ENCODE peak calls at places on chromosomes 11 and 22, in seven cellular contexts. One of them, this sample, is unnamed.

GRCh38 chr22:23856721-23857605 is 712 bp upstream of the SLC2A11 start:
- DNase-seq in fibroblast of lung: peak
- DNase-seq in astrocyte of the cerebellum: peak
- DNase-seq in GM23338: peak
- DNase-seq in brain microvascular endothelial cell: no peak
- DNase-seq in colonic mucosa: peak
- DNase-seq in adrenal gland: peak
- DNase-seq in this sample: no peak

GRCh38 chr22:36860017-36860416 is 789 bp upstream of the NCF4 start:
- DNase-seq in fibroblast of lung: no peak
- DNase-seq in astrocyte of the cerebellum: no peak
- DNase-seq in GM23338: no peak
- DNase-seq in brain microvascular endothelial cell: no peak
- DNase-seq in colonic mucosa: no peak
- DNase-seq in adrenal gland: no peak
- DNase-seq in this sample: no peak

GRCh38 chr11:76734456-76735217 is 48.5 kb upstream of the TSKU start:
- DNase-seq in fibroblast of lung: no peak
- DNase-seq in astrocyte of the cerebellum: no peak
- DNase-seq in GM23338: no peak
- DNase-seq in brain microvascular endothelial cell: no peak
- DNase-seq in colonic mucosa: no peak
- DNase-seq in adrenal gland: no peak
- DNase-seq in this sample: no peak

GRCh38 chr22:20918663-20919220 is 1.5 kb downstream of the CRKL start:
- DNase-seq in fibroblast of lung: no peak
- DNase-seq in astrocyte of the cerebellum: no peak
- DNase-seq in GM23338: no peak
- DNase-seq in brain microvascular endothelial cell: no peak
- DNase-seq in colonic mucosa: peak
- DNase-seq in adrenal gland: no peak
- DNase-seq in this sample: no peak

GRCh38 chr22:36734171-36735058 is 30.9 kb upstream of the CACNG2 start:
- DNase-seq in fibroblast of lung: peak
- DNase-seq in astrocyte of the cerebellum: no peak
- DNase-seq in GM23338: no peak
- DNase-seq in brain microvascular endothelial cell: peak
- DNase-seq in colonic mucosa: no peak
- DNase-seq in adrenal gland: peak
- DNase-seq in this sample: peak

GRCh38 chr11:96388891-96389603 is 665 bp downstream of the CCDC82 start:
- DNase-seq in fibroblast of lung: peak
- DNase-seq in astrocyte of the cerebellum: no peak
- DNase-seq in GM23338: peak
- DNase-seq in brain microvascular endothelial cell: no peak
- DNase-seq in colonic mucosa: no peak
- DNase-seq in adrenal gland: no peak
- DNase-seq in this sample: peak

GRCh38 chr22:42169055-42169469 is 38.5 kb upstream of the CYP2D6 start:
- DNase-seq in fibroblast of lung: peak
- DNase-seq in astrocyte of the cerebellum: peak
- DNase-seq in GM23338: peak
- DNase-seq in brain microvascular endothelial cell: peak
- DNase-seq in colonic mucosa: peak
- DNase-seq in adrenal gland: peak
- DNase-seq in this sample: peak

GRCh38 chr11:68146704-68147474 is 25.7 kb upstream of the CHKA start:
- DNase-seq in fibroblast of lung: peak
- DNase-seq in astrocyte of the cerebellum: no peak
- DNase-seq in GM23338: no peak
- DNase-seq in brain microvascular endothelial cell: peak
- DNase-seq in colonic mucosa: peak
- DNase-seq in adrenal gland: peak
- DNase-seq in this sample: no peak

GRCh38 chr11:115391598-115391997 is 112.6 kb downstream of the CADM1 start:
- DNase-seq in fibroblast of lung: peak
- DNase-seq in astrocyte of the cerebellum: no peak
- DNase-seq in GM23338: peak
- DNase-seq in brain microvascular endothelial cell: no peak
- DNase-seq in colonic mucosa: no peak
- DNase-seq in adrenal gland: no peak
- DNase-seq in this sample: no peak

GRCh38 chr22:35315855-35316745 is 16.4 kb downstream of the TOM1 start:
- DNase-seq in fibroblast of lung: no peak
- DNase-seq in astrocyte of the cerebellum: no peak
- DNase-seq in GM23338: no peak
- DNase-seq in brain microvascular endothelial cell: no peak
- DNase-seq in colonic mucosa: no peak
- DNase-seq in adrenal gland: peak
- DNase-seq in this sample: no peak

GRCh38 chr11:121763526-121763925 is 310.8 kb upstream of the SORL1-AS1 start:
- DNase-seq in fibroblast of lung: no peak
- DNase-seq in astrocyte of the cerebellum: no peak
- DNase-seq in GM23338: no peak
- DNase-seq in brain microvascular endothelial cell: no peak
- DNase-seq in colonic mucosa: no peak
- DNase-seq in adrenal gland: no peak
- DNase-seq in this sample: no peak

GRCh38 chr11:59266491-59266890 is 53.8 kb upstream of the MPEG1 start:
- DNase-seq in fibroblast of lung: no peak
- DNase-seq in astrocyte of the cerebellum: no peak
- DNase-seq in GM23338: no peak
- DNase-seq in brain microvascular endothelial cell: no peak
- DNase-seq in colonic mucosa: no peak
- DNase-seq in adrenal gland: no peak
- DNase-seq in this sample: no peak

GRCh38 chr11:132504501-132505041 is 1027.7 kb downstream of the OPCML start:
- DNase-seq in fibroblast of lung: no peak
- DNase-seq in astrocyte of the cerebellum: no peak
- DNase-seq in GM23338: no peak
- DNase-seq in brain microvascular endothelial cell: no peak
- DNase-seq in colonic mucosa: no peak
- DNase-seq in adrenal gland: no peak
- DNase-seq in this sample: no peak

GRCh38 chr11:2929511-2929879 is 275 bp upstream of the PHLDA2 start:
- DNase-seq in fibroblast of lung: peak
- DNase-seq in astrocyte of the cerebellum: no peak
- DNase-seq in GM23338: no peak
- DNase-seq in brain microvascular endothelial cell: peak
- DNase-seq in colonic mucosa: peak
- DNase-seq in adrenal gland: peak
- DNase-seq in this sample: no peak

GRCh38 chr11:33633251-33634003 is 67.2 kb downstream of the C11orf91 start:
- DNase-seq in fibroblast of lung: peak
- DNase-seq in astrocyte of the cerebellum: peak
- DNase-seq in GM23338: peak
- DNase-seq in brain microvascular endothelial cell: peak
- DNase-seq in colonic mucosa: no peak
- DNase-seq in adrenal gland: no peak
- DNase-seq in this sample: no peak

GRCh38 chr11:74141274-74141695 is 29.5 kb downstream of the C2CD3 start:
- DNase-seq in fibroblast of lung: peak
- DNase-seq in astrocyte of the cerebellum: no peak
- DNase-seq in GM23338: peak
- DNase-seq in brain microvascular endothelial cell: no peak
- DNase-seq in colonic mucosa: peak
- DNase-seq in adrenal gland: no peak
- DNase-seq in this sample: no peak

GRCh38 chr11:76861490-76861953 is 804 bp downstream of the ACER3 start:
- DNase-seq in fibroblast of lung: no peak
- DNase-seq in astrocyte of the cerebellum: no peak
- DNase-seq in GM23338: peak
- DNase-seq in brain microvascular endothelial cell: no peak
- DNase-seq in colonic mucosa: no peak
- DNase-seq in adrenal gland: no peak
- DNase-seq in this sample: no peak

GRCh38 chr11:47609675-47610074 is 15.5 kb upstream of the C1QTNF4 start:
- DNase-seq in fibroblast of lung: no peak
- DNase-seq in astrocyte of the cerebellum: no peak
- DNase-seq in GM23338: no peak
- DNase-seq in brain microvascular endothelial cell: no peak
- DNase-seq in colonic mucosa: no peak
- DNase-seq in adrenal gland: no peak
- DNase-seq in this sample: no peak

GRCh38 chr11:2517016-2517385 is 72.2 kb downstream of the KCNQ1 start:
- DNase-seq in fibroblast of lung: no peak
- DNase-seq in astrocyte of the cerebellum: no peak
- DNase-seq in GM23338: no peak
- DNase-seq in brain microvascular endothelial cell: no peak
- DNase-seq in colonic mucosa: peak
- DNase-seq in adrenal gland: no peak
- DNase-seq in this sample: no peak

GRCh38 chr11:125070699-125071254 is 7.7 kb downstream of the SLC37A2 start:
- DNase-seq in fibroblast of lung: peak
- DNase-seq in astrocyte of the cerebellum: no peak
- DNase-seq in GM23338: no peak
- DNase-seq in brain microvascular endothelial cell: peak
- DNase-seq in colonic mucosa: peak
- DNase-seq in adrenal gland: peak
- DNase-seq in this sample: no peak

GRCh38 chr11:43576834-43577521 is 103.6 kb upstream of the HSD17B12 start:
- DNase-seq in fibroblast of lung: peak
- DNase-seq in astrocyte of the cerebellum: peak
- DNase-seq in GM23338: peak
- DNase-seq in brain microvascular endothelial cell: peak
- DNase-seq in colonic mucosa: peak
- DNase-seq in adrenal gland: peak
- DNase-seq in this sample: no peak

GRCh38 chr22:43317252-43317651 is 25.9 kb downstream of the SCUBE1 start:
- DNase-seq in fibroblast of lung: no peak
- DNase-seq in astrocyte of the cerebellum: no peak
- DNase-seq in GM23338: no peak
- DNase-seq in brain microvascular endothelial cell: no peak
- DNase-seq in colonic mucosa: no peak
- DNase-seq in adrenal gland: no peak
- DNase-seq in this sample: no peak

DNA sequence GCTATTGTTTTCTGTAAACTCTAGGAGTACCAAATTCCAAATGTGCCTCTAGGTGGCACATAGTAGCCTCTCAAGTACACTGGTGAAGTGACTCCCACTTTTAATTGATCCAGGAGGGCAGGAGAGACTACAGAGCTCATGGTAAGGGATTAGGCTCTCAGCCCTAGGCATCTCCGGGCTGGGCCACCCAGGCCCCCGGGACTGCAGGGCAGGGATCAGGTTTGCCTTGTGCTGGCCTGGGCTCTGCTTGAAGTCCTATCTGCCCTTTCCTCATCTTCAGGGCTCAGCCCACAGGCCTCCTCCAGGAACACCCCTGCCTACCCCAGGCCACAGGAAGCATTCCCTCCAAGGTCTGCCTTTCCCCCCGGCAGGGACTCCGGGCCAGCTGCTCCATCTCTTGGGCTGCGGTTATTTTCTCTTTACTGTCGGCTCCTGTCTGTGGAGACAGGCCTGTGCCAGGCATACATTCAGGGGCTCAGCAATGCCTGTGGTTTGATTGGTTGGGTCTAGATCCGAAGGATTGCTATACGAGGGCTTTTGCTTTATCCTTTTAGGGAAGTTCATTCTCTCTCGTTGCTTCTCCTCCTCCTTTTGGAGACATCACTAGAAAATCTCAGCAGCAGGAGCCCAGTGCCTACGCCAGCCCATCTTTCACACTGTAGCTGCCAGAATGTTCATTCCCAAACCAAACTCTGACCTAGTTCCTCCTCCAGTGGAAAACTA is 32.8 kb downstream of the PARVA start:
- DNase-seq in fibroblast of lung: peak
- DNase-seq in astrocyte of the cerebellum: no peak
- DNase-seq in GM23338: peak
- DNase-seq in brain microvascular endothelial cell: no peak
- DNase-seq in colonic mucosa: no peak
- DNase-seq in adrenal gland: no peak
- DNase-seq in this sample: no peak
- H3K4me3 ChIP-seq in fibroblast of lung: no peak
- H3K4me3 ChIP-seq in astrocyte of the cerebellum: no peak
- H3K4me3 ChIP-seq in GM23338: no peak
- H3K4me3 ChIP-seq in brain microvascular endothelial cell: no peak
- H3K4me3 ChIP-seq in colonic mucosa: no peak
- H3K4me3 ChIP-seq in adrenal gland: no peak
- H3K4me3 ChIP-seq in this sample: no peak

GRCh38 chr11:119693253-119693815 is 35.7 kb downstream of the NECTIN1 start:
- DNase-seq in fibroblast of lung: no peak
- DNase-seq in astrocyte of the cerebellum: no peak
- DNase-seq in GM23338: no peak
- DNase-seq in brain microvascular endothelial cell: no peak
- DNase-seq in colonic mucosa: no peak
- DNase-seq in adrenal gland: no peak
- DNase-seq in this sample: no peak
- H3K4me3 ChIP-seq in fibroblast of lung: no peak
- H3K4me3 ChIP-seq in astrocyte of the cerebellum: no peak
- H3K4me3 ChIP-seq in GM23338: no peak
- H3K4me3 ChIP-seq in brain microvascular endothelial cell: no peak
- H3K4me3 ChIP-seq in colonic mucosa: no peak
- H3K4me3 ChIP-seq in adrenal gland: no peak
- H3K4me3 ChIP-seq in this sample: no peak

GRCh38 chr11:66143264-66143566 is 73.1 kb downstream of the PACS1 start:
- DNase-seq in fibroblast of lung: no peak
- DNase-seq in astrocyte of the cerebellum: no peak
- DNase-seq in GM23338: no peak
- DNase-seq in brain microvascular endothelial cell: no peak
- DNase-seq in colonic mucosa: no peak
- DNase-seq in adrenal gland: no peak
- DNase-seq in this sample: no peak
- H3K4me3 ChIP-seq in fibroblast of lung: no peak
- H3K4me3 ChIP-seq in astrocyte of the cerebellum: no peak
- H3K4me3 ChIP-seq in GM23338: no peak
- H3K4me3 ChIP-seq in brain microvascular endothelial cell: no peak
- H3K4me3 ChIP-seq in colonic mucosa: no peak
- H3K4me3 ChIP-seq in adrenal gland: no peak
- H3K4me3 ChIP-seq in this sample: no peak

GRCh38 chr11:107017104-107017432 is 1.2 kb downstream of the GUCY1A2 start:
- DNase-seq in fibroblast of lung: no peak
- DNase-seq in astrocyte of the cerebellum: no peak
- DNase-seq in GM23338: peak
- DNase-seq in brain microvascular endothelial cell: no peak
- DNase-seq in colonic mucosa: no peak
- DNase-seq in adrenal gland: no peak
- DNase-seq in this sample: no peak
- H3K4me3 ChIP-seq in fibroblast of lung: peak
- H3K4me3 ChIP-seq in astrocyte of the cerebellum: peak
- H3K4me3 ChIP-seq in GM23338: peak
- H3K4me3 ChIP-seq in brain microvascular endothelial cell: peak
- H3K4me3 ChIP-seq in colonic mucosa: peak
- H3K4me3 ChIP-seq in adrenal gland: no peak
- H3K4me3 ChIP-seq in this sample: peak

This sample was measured in skeletal muscle cell.